ENCODE peak calls at places on chromosomes 4 and X, in six cellular contexts. Z is GM23338, W is GM12878, E is hepatocyte, I is mammary epithelial cell, A is neuronal stem cell. L is an unnamed sample.

GRCh38 chr4:78876568-78877320 is 62.5 kb downstream of the PAQR3 start:
- DNase-seq in Z (no peak), W (no peak), E (no peak), I (peak; percentile 20), A (no peak), L (peak; percentile 34)

GRCh38 chr4:78624048-78624447 is 72.5 kb downstream of the ANXA3 start:
- DNase-seq in Z (no peak), W (no peak), E (no peak), I (peak; percentile 15), A (no peak), L (no peak)

GRCh38 chr4:112817933-112818921 is 181.3 kb downstream of the LARP7 start:
- DNase-seq in Z (peak; percentile 90), W (peak; percentile 55), E (peak; percentile 88), I (peak; percentile 83), A (peak; percentile 40), L (no peak)

GRCh38 chr4:159608434-159608833 is 505.6 kb downstream of the RAPGEF2 start:
- DNase-seq in Z (no peak), W (no peak), E (no peak), I (peak; percentile 59), A (no peak), L (no peak)

GRCh38 chr4:79864470-79865190 is 208.4 kb downstream of the ANTXR2 start:
- DNase-seq in Z (no peak), W (no peak), E (no peak), I (peak; percentile 3), A (no peak), L (no peak)

GRCh38 chr4:7665321-7665720 is 230.6 kb upstream of the PSAPL1 start:
- DNase-seq in Z (no peak), W (no peak), E (no peak), I (no peak), A (no peak), L (no peak)

GRCh38 chr4:37389967-37390580 is 145.5 kb downstream of the NWD2 start:
- DNase-seq in Z (peak; percentile 78), W (no peak), E (peak; percentile 80), I (peak; percentile 29), A (peak; percentile 31), L (peak; percentile 57)

GRCh38 chr4:7876096-7876993 is 63.3 kb downstream of the AFAP1 start:
- DNase-seq in Z (peak; percentile 58), W (no peak), E (no peak), I (peak; percentile 66), A (no peak), L (no peak)

GRCh38 chr4:95248713-95249401 is 299.9 kb downstream of the UNC5C start:
- DNase-seq in Z (no peak), W (no peak), E (peak; percentile 30), I (peak; percentile 24), A (no peak), L (no peak)

GRCh38 chr4:54784188-54784671 is 126.5 kb downstream of the KIT start:
- DNase-seq in Z (no peak), W (no peak), E (peak; percentile 13), I (no peak), A (no peak), L (no peak)

GRCh38 chr4:100483796-100484195 is 34.0 kb downstream of the EMCN start:
- DNase-seq in Z (no peak), W (no peak), E (no peak), I (no peak), A (no peak), L (no peak)

GRCh38 chrX:119667111-119667928 is 25.6 kb downstream of the SEPTIN6 start:
- DNase-seq in Z (no peak), W (no peak), E (no peak), I (no peak), A (no peak), L (no peak)

GRCh38 chrX:24113161-24113560 is 36.4 kb upstream of the ZFX start:
- DNase-seq in Z (no peak), W (no peak), E (no peak), I (no peak), A (no peak), L (no peak)

GRCh38 chr4:57866468-57867173 is 756.4 kb upstream of the IGFBP7 start:
- DNase-seq in Z (no peak), W (no peak), E (no peak), I (no peak), A (no peak), L (no peak)

GRCh38 chrX:75038925-75039324 is 113.7 kb upstream of the NEXMIF start:
- DNase-seq in Z (peak; percentile 41), W (peak; percentile 11), E (no peak), I (peak; percentile 1), A (no peak), L (peak; percentile 37)

GRCh38 chr4:7395635-7396034 is 39.1 kb downstream of the PSAPL1 start:
- DNase-seq in Z (no peak), W (no peak), E (no peak), I (no peak), A (no peak), L (no peak)

GRCh38 chrX:148495156-148495555 is 5.3 kb upstream of the AFF2 start:
- DNase-seq in Z (no peak), W (no peak), E (no peak), I (no peak), A (no peak), L (no peak)

GRCh38 chr4:62119195-62119594 is 919.1 kb downstream of the ADGRL3 start:
- DNase-seq in Z (no peak), W (no peak), E (no peak), I (no peak), A (no peak), L (no peak)

GRCh38 chrX:119826399-119826959 is 26.3 kb downstream of the UPF3B start:
- DNase-seq in Z (peak; percentile 5), W (no peak), E (no peak), I (peak; percentile 10), A (no peak), L (no peak)

GRCh38 chr4:7147261-7147660 is 45.1 kb upstream of the SORCS2 start:
- DNase-seq in Z (no peak), W (no peak), E (no peak), I (no peak), A (no peak), L (no peak)

GRCh38 chr4:61533140-61533539 is 333.0 kb downstream of the ADGRL3 start:
- DNase-seq in Z (no peak), W (no peak), E (no peak), I (peak; percentile 92), A (no peak), L (no peak)

GRCh38 chrX:39327255-39327654 is 526.0 kb downstream of the MID1IP1 start:
- DNase-seq in Z (no peak), W (no peak), E (no peak), I (no peak), A (no peak), L (no peak)

GRCh38 chrX:85052636-85053343 is 49.1 kb downstream of the APOOL start:
- DNase-seq in Z (no peak), W (no peak), E (no peak), I (peak; percentile 68), A (no peak), L (peak; percentile 1)

GRCh38 chr4:100103671-100104070 is 86.6 kb downstream of the DDIT4L start:
- DNase-seq in Z (no peak), W (no peak), E (no peak), I (no peak), A (no peak), L (no peak)

GRCh38 chrX:80648023-80648422 is 161.7 kb downstream of the BRWD3 start:
- DNase-seq in Z (peak; percentile 2), W (no peak), E (peak; percentile 13), I (no peak), A (peak; percentile 0), L (peak; percentile 1)

GRCh38 chrX:70481424-70481823 is 36.8 kb downstream of the DLG3 start:
- DNase-seq in Z (no peak), W (no peak), E (no peak), I (no peak), A (no peak), L (no peak)

GRCh38 chrX:124282580-124282979 is 49.9 kb upstream of the TEX13D start:
- DNase-seq in Z (no peak), W (no peak), E (no peak), I (no peak), A (no peak), L (no peak)

GRCh38 chrX:124274438-124275166 is 57.9 kb upstream of the TEX13D start:
- DNase-seq in Z (peak; percentile 8), W (no peak), E (no peak), I (no peak), A (no peak), L (no peak)

GRCh38 chrX:124275167-124275894 is 57.1 kb upstream of the TEX13D start:
- DNase-seq in Z (no peak), W (no peak), E (no peak), I (no peak), A (no peak), L (no peak)

DNA sequence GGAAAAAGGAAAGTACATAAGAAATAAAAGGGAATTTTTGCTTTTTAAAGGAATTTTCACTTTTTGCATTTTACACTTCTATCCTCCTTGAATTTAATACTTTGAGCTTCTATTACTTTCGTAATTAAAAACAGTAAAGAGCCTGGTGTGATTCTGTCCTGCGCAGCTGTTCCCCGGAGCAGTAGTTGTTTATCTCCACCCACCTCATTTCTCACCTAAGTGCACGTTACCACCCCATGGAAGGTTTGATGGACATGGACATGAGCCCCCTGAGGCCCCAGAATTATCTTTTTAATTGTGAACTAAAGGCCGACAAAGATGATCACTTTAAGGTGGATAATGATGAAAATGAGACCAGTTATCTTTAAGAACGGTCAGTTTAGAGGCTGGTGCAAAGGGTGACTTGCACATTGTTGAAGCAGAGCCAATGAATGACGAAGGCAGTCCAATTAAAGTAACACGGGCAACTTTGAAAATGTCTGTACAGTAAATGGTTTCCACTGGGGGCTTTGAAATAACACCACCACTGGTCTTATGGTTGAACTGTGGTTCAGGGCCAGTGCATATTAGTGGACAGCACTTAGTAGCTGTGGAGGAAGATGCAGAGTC is 52.1 kb upstream of the TEX13D start:
- DNase-seq in Z (no peak), W (no peak), E (no peak), I (no peak), A (no peak), L (no peak)
- H3K4me2 ChIP-seq in Z (no peak overlapping the region), W (no peak overlapping the region), E (no peak overlapping the region), I (no peak overlapping the region), A (no peak overlapping the region), L (no peak overlapping the region)

GRCh38 chr4:15836362-15836761 is 58.2 kb downstream of the CD38 start:
- DNase-seq in Z (no peak), W (no peak), E (peak; percentile 15), I (peak; percentile 73), A (no peak), L (no peak)
- H3K4me2 ChIP-seq in Z (no peak overlapping the region), W (no peak overlapping the region), E (no peak overlapping the region), I (no peak overlapping the region), A (no peak overlapping the region), L (no peak overlapping the region)

GRCh38 chrX:69388526-69388925 is 115.6 kb upstream of the NALF2 start:
- DNase-seq in Z (no peak), W (no peak), E (no peak), I (no peak), A (no peak), L (no peak)

GRCh38 chrX:69386681-69387080 is 117.4 kb upstream of the NALF2 start:
- DNase-seq in Z (no peak), W (no peak), E (no peak), I (no peak), A (no peak), L (no peak)

GRCh38 chrX:69389221-69389620 is 114.9 kb upstream of the NALF2 start:
- DNase-seq in Z (peak; percentile 6), W (no peak), E (no peak), I (no peak), A (no peak), L (no peak)

GRCh38 chrX:69387559-69388487 is 116.3 kb upstream of the NALF2 start:
- DNase-seq in Z (peak; percentile 90), W (no peak), E (peak; percentile 66), I (peak; percentile 8), A (peak; percentile 62), L (no peak)
- H3K4me2 ChIP-seq in Z (no peak overlapping the region), W (no peak overlapping the region), E (no peak overlapping the region), I (no peak overlapping the region), A (no peak overlapping the region), L (no peak overlapping the region)

GRCh38 chr4:139532951-139533350 is 23.1 kb downstream of the SETD7 start:
- DNase-seq in Z (no peak), W (no peak), E (no peak), I (no peak), A (no peak), L (no peak)
- H3K4me2 ChIP-seq in Z (no peak overlapping the region), W (no peak overlapping the region), E (no peak overlapping the region), I (no peak overlapping the region), A (no peak overlapping the region), L (no peak overlapping the region)

L was measured in OCI-LY7.